ENCODE peak calls at places on chromosome 10, in seven cellular contexts. F, H, B, W, Y, A and E are unnamed samples.

GRCh38 chr10:96238889-96239624 is 32.3 kb downstream of the BLNK start:
- DNase-seq in F (no peak), H (no peak), B (no peak), W (no peak), Y (no peak), A (no peak), E (no peak)

GRCh38 chr10:95308389-95309302 is 17.8 kb upstream of the PDLIM1 start:
- DNase-seq in F (no peak), H (no peak), B (no peak), W (peak; percentile 98), Y (peak; percentile 60), A (no peak), E (no peak)

GRCh38 chr10:97196213-97197029 is 10.7 kb upstream of the SLIT1 start:
- DNase-seq in F (peak; percentile 41), H (peak; percentile 82), B (peak; percentile 65), W (peak; percentile 61), Y (peak; percentile 93), A (peak; percentile 81), E (no peak)

GRCh38 chr10:15433850-15434537 is 62.9 kb upstream of the FAM171A1 start:
- DNase-seq in F (no peak), H (peak; percentile 44), B (peak; percentile 34), W (peak; percentile 77), Y (peak; percentile 72), A (peak; percentile 48), E (no peak)

GRCh38 chr10:86371691-86372090 is 5.1 kb upstream of the GRID1 start:
- DNase-seq in F (no peak), H (no peak), B (no peak), W (no peak), Y (no peak), A (no peak), E (no peak)

GRCh38 chr10:124320778-124321432 is 97.8 kb downstream of the OAT start:
- DNase-seq in F (no peak), H (no peak), B (no peak), W (no peak), Y (no peak), A (no peak), E (no peak)

GRCh38 chr10:4909118-4909517 is 54.1 kb upstream of the AKR1C1 start:
- DNase-seq in F (no peak), H (no peak), B (no peak), W (no peak), Y (no peak), A (no peak), E (no peak)

GRCh38 chr10:71623098-71623985 is 96.2 kb downstream of the C10orf105 start:
- DNase-seq in F (no peak), H (peak; percentile 25), B (peak; percentile 46), W (peak; percentile 70), Y (peak; percentile 81), A (no peak), E (no peak)

GRCh38 chr10:102450374-102451104 is 804 bp downstream of the C10orf95 start:
- DNase-seq in F (peak; percentile 80), H (peak; percentile 77), B (peak; percentile 73), W (peak; percentile 71), Y (peak; percentile 86), A (peak; percentile 87), E (peak; percentile 51)

GRCh38 chr10:121783782-121784372 is 144.0 kb downstream of the ATE1 start:
- DNase-seq in F (no peak), H (no peak), B (no peak), W (no peak), Y (no peak), A (no peak), E (no peak)

GRCh38 chr10:84185526-84186175 is 8.7 kb upstream of the CDHR1 start:
- DNase-seq in F (no peak), H (no peak), B (no peak), W (no peak), Y (no peak), A (no peak), E (no peak)

GRCh38 chr10:124515244-124515970 is 53.8 kb downstream of the LHPP start:
- DNase-seq in F (no peak), H (no peak), B (no peak), W (no peak), Y (no peak), A (no peak), E (no peak)

GRCh38 chr10:34116780-34117179 is 698.3 kb downstream of the PARD3 start:
- DNase-seq in F (no peak), H (no peak), B (no peak), W (no peak), Y (no peak), A (no peak), E (no peak)

GRCh38 chr10:3222068-3222467 is 49.5 kb upstream of the PITRM1 start:
- DNase-seq in F (no peak), H (no peak), B (peak; percentile 28), W (peak; percentile 83), Y (peak; percentile 7), A (no peak), E (no peak)

GRCh38 chr10:59337254-59337653 is 25.1 kb downstream of the FAM13C start:
- DNase-seq in F (no peak), H (no peak), B (no peak), W (peak; percentile 44), Y (no peak), A (no peak), E (no peak)

GRCh38 chr10:77899080-77899477 is 27.5 kb downstream of the DLG5 start:
- DNase-seq in F (no peak), H (no peak), B (no peak), W (no peak), Y (peak; percentile 52), A (no peak), E (no peak)

GRCh38 chr10:101710064-101710695 is 15.2 kb upstream of the FBXW4 start:
- DNase-seq in F (no peak), H (peak; percentile 39), B (no peak), W (peak; percentile 44), Y (peak; percentile 26), A (no peak), E (no peak)

GRCh38 chr10:17652585-17652984 is 8.6 kb downstream of the STAM start:
- DNase-seq in F (no peak), H (no peak), B (no peak), W (no peak), Y (no peak), A (no peak), E (no peak)

GRCh38 chr10:88810196-88810961 is 7.8 kb downstream of the LIPM start:
- DNase-seq in F (no peak), H (peak; percentile 22), B (peak; percentile 36), W (peak; percentile 88), Y (peak; percentile 81), A (peak; percentile 53), E (no peak)

GRCh38 chr10:29304259-29305030 is 15.6 kb downstream of the LYZL1 start:
- DNase-seq in F (no peak), H (peak; percentile 65), B (peak; percentile 65), W (peak; percentile 87), Y (peak; percentile 90), A (peak; percentile 53), E (no peak)

GRCh38 chr10:51162002-51162401 is 87.7 kb downstream of the PRKG1 start:
- DNase-seq in F (no peak), H (peak; percentile 23), B (peak; percentile 18), W (peak; percentile 28), Y (no peak), A (no peak), E (no peak)

GRCh38 chr10:110512461-110513187 is 14.9 kb downstream of the DUSP5 start:
- DNase-seq in F (peak; percentile 55), H (no peak), B (no peak), W (peak; percentile 94), Y (no peak), A (peak; percentile 89), E (no peak)

GRCh38 chr10:111113961-111114830 is 37.4 kb downstream of the ADRA2A start:
- DNase-seq in F (no peak), H (no peak), B (no peak), W (peak; percentile 9), Y (peak; percentile 96), A (no peak), E (no peak)

GRCh38 chr10:3868274-3868669 is 83.3 kb upstream of the KLF6 start:
- DNase-seq in F (no peak), H (no peak), B (no peak), W (no peak), Y (no peak), A (no peak), E (no peak)

GRCh38 chr10:32065871-32066270 is 9.6 kb upstream of the KIF5B start:
- DNase-seq in F (no peak), H (no peak), B (no peak), W (peak; percentile 74), Y (peak; percentile 78), A (no peak), E (no peak)

GRCh38 chr10:69290993-69291392 is 12.7 kb downstream of the HK1 start:
- DNase-seq in F (no peak), H (no peak), B (no peak), W (no peak), Y (no peak), A (no peak), E (no peak)

GRCh38 chr10:36017141-36017540 is 375.0 kb upstream of the FZD8 start:
- DNase-seq in F (no peak), H (no peak), B (no peak), W (no peak), Y (no peak), A (no peak), E (no peak)